ENCODE peak calls at places on chromosomes 7 and 10, in eight cellular contexts. One of them, this sample, is unnamed.

GRCh38 chr7:47474937-47475879 is 106.7 kb downstream of the TNS3 start:
- DNase-seq in neural progenitor cell: no peak
- DNase-seq in brain microvascular endothelial cell: peak; percentile 94
- DNase-seq in right atrium auricular region: peak; percentile 94
- DNase-seq in HFFc6: peak; percentile 90
- DNase-seq in RWPE1: peak; percentile 97
- DNase-seq in tibial nerve: peak; percentile 60
- DNase-seq in left ventricle myocardium inferior: peak; percentile 84
- DNase-seq in this sample: peak; percentile 96

GRCh38 chr7:77427996-77428603 is 12.0 kb upstream of the GSAP start:
- DNase-seq in RWPE1: no peak
- DNase-seq in brain microvascular endothelial cell: peak; percentile 63
- DNase-seq in left ventricle myocardium inferior: no peak
- DNase-seq in tibial nerve: no peak
- DNase-seq in neural progenitor cell: peak; percentile 28
- DNase-seq in HFFc6: peak; percentile 71
- DNase-seq in right atrium auricular region: no peak
- DNase-seq in this sample: peak; percentile 41

GRCh38 chr10:24951201-24952145 is 933 bp downstream of the PRTFDC1 start:
- DNase-seq in right atrium auricular region: no peak
- DNase-seq in RWPE1: no peak
- DNase-seq in tibial nerve: no peak
- DNase-seq in brain microvascular endothelial cell: no peak
- DNase-seq in left ventricle myocardium inferior: no peak
- DNase-seq in HFFc6: peak; percentile 23
- DNase-seq in neural progenitor cell: peak; percentile 61
- DNase-seq in this sample: no peak

GRCh38 chr10:3693031-3693714 is 91.8 kb downstream of the KLF6 start:
- DNase-seq in brain microvascular endothelial cell: no peak
- DNase-seq in neural progenitor cell: peak; percentile 34
- DNase-seq in RWPE1: no peak
- DNase-seq in right atrium auricular region: no peak
- DNase-seq in HFFc6: no peak
- DNase-seq in tibial nerve: no peak
- DNase-seq in left ventricle myocardium inferior: no peak
- DNase-seq in this sample: no peak

GRCh38 chr10:21517983-21518628 is 7.4 kb downstream of the SKIDA1 start:
- DNase-seq in left ventricle myocardium inferior: no peak
- DNase-seq in neural progenitor cell: peak; percentile 67
- DNase-seq in HFFc6: no peak
- DNase-seq in right atrium auricular region: no peak
- DNase-seq in brain microvascular endothelial cell: no peak
- DNase-seq in tibial nerve: no peak
- DNase-seq in RWPE1: no peak
- DNase-seq in this sample: peak; percentile 83

GRCh38 chr10:11740907-11741306 is 1.3 kb upstream of the ECHDC3 start:
- DNase-seq in RWPE1: no peak
- DNase-seq in tibial nerve: no peak
- DNase-seq in left ventricle myocardium inferior: no peak
- DNase-seq in brain microvascular endothelial cell: no peak
- DNase-seq in neural progenitor cell: no peak
- DNase-seq in HFFc6: no peak
- DNase-seq in right atrium auricular region: no peak
- DNase-seq in this sample: no peak

GRCh38 chr10:72088879-72089585 is 681 bp upstream of the SPOCK2 start:
- DNase-seq in left ventricle myocardium inferior: peak; percentile 62
- DNase-seq in neural progenitor cell: peak; percentile 60
- DNase-seq in RWPE1: no peak
- DNase-seq in brain microvascular endothelial cell: no peak
- DNase-seq in HFFc6: no peak
- DNase-seq in tibial nerve: no peak
- DNase-seq in right atrium auricular region: peak; percentile 67
- DNase-seq in this sample: peak; percentile 8

GRCh38 chr7:65269150-65269856 is 104.4 kb upstream of the ZNF92 start:
- DNase-seq in neural progenitor cell: peak; percentile 99
- DNase-seq in left ventricle myocardium inferior: no peak
- DNase-seq in brain microvascular endothelial cell: peak; percentile 78
- DNase-seq in HFFc6: no peak
- DNase-seq in right atrium auricular region: no peak
- DNase-seq in RWPE1: peak; percentile 86
- DNase-seq in tibial nerve: no peak
- DNase-seq in this sample: peak; percentile 80

GRCh38 chr10:69761320-69761719 is 40.4 kb upstream of the COL13A1 start:
- DNase-seq in RWPE1: no peak
- DNase-seq in left ventricle myocardium inferior: no peak
- DNase-seq in brain microvascular endothelial cell: no peak
- DNase-seq in HFFc6: no peak
- DNase-seq in tibial nerve: no peak
- DNase-seq in neural progenitor cell: no peak
- DNase-seq in right atrium auricular region: no peak
- DNase-seq in this sample: no peak

GRCh38 chr7:50795253-50795652 is 12.6 kb upstream of the GRB10 start:
- DNase-seq in right atrium auricular region: no peak
- DNase-seq in brain microvascular endothelial cell: no peak
- DNase-seq in neural progenitor cell: no peak
- DNase-seq in RWPE1: no peak
- DNase-seq in tibial nerve: no peak
- DNase-seq in HFFc6: no peak
- DNase-seq in left ventricle myocardium inferior: no peak
- DNase-seq in this sample: no peak

GRCh38 chr10:115093776-115094361 is 704 bp downstream of the ATRNL1 start:
- DNase-seq in RWPE1: no peak
- DNase-seq in tibial nerve: no peak
- DNase-seq in neural progenitor cell: peak; percentile 51
- DNase-seq in right atrium auricular region: no peak
- DNase-seq in brain microvascular endothelial cell: no peak
- DNase-seq in left ventricle myocardium inferior: no peak
- DNase-seq in HFFc6: no peak
- DNase-seq in this sample: no peak

GRCh38 chr10:70695241-70696030 is 23.1 kb downstream of the ADAMTS14 start:
- DNase-seq in neural progenitor cell: no peak
- DNase-seq in RWPE1: no peak
- DNase-seq in right atrium auricular region: no peak
- DNase-seq in brain microvascular endothelial cell: no peak
- DNase-seq in tibial nerve: no peak
- DNase-seq in left ventricle myocardium inferior: no peak
- DNase-seq in HFFc6: peak; percentile 16
- DNase-seq in this sample: no peak

GRCh38 chr7:100247152-100247757 is 27.5 kb downstream of the PVRIG start:
- DNase-seq in HFFc6: peak; percentile 57
- DNase-seq in tibial nerve: no peak
- DNase-seq in RWPE1: peak; percentile 95
- DNase-seq in neural progenitor cell: peak; percentile 71
- DNase-seq in left ventricle myocardium inferior: no peak
- DNase-seq in right atrium auricular region: no peak
- DNase-seq in brain microvascular endothelial cell: peak; percentile 70
- DNase-seq in this sample: peak; percentile 83

GRCh38 chr7:150778738-150779301 is 21.3 kb downstream of the TMEM176B start:
- DNase-seq in RWPE1: peak; percentile 63
- DNase-seq in right atrium auricular region: peak; percentile 92
- DNase-seq in neural progenitor cell: peak; percentile 88
- DNase-seq in brain microvascular endothelial cell: peak; percentile 76
- DNase-seq in HFFc6: peak; percentile 38
- DNase-seq in left ventricle myocardium inferior: peak; percentile 85
- DNase-seq in tibial nerve: peak; percentile 74
- DNase-seq in this sample: peak; percentile 53

GRCh38 chr10:43322769-43323168 is 48.7 kb upstream of the FXYD4 start:
- DNase-seq in left ventricle myocardium inferior: peak; percentile 86
- DNase-seq in brain microvascular endothelial cell: peak; percentile 88
- DNase-seq in RWPE1: peak; percentile 90
- DNase-seq in tibial nerve: peak; percentile 66
- DNase-seq in neural progenitor cell: peak; percentile 99
- DNase-seq in right atrium auricular region: peak; percentile 92
- DNase-seq in HFFc6: peak; percentile 23
- DNase-seq in this sample: peak; percentile 69

GRCh38 chr7:45084336-45084735 is 4.4 kb downstream of the NACAD start:
- DNase-seq in brain microvascular endothelial cell: no peak
- DNase-seq in neural progenitor cell: no peak
- DNase-seq in HFFc6: no peak
- DNase-seq in left ventricle myocardium inferior: no peak
- DNase-seq in RWPE1: no peak
- DNase-seq in tibial nerve: no peak
- DNase-seq in right atrium auricular region: no peak
- DNase-seq in this sample: no peak

GRCh38 chr7:66930341-66930740 is 9.3 kb downstream of the TMEM248 start:
- DNase-seq in brain microvascular endothelial cell: peak; percentile 36
- DNase-seq in right atrium auricular region: no peak
- DNase-seq in HFFc6: no peak
- DNase-seq in RWPE1: no peak
- DNase-seq in tibial nerve: no peak
- DNase-seq in neural progenitor cell: peak; percentile 83
- DNase-seq in left ventricle myocardium inferior: no peak
- DNase-seq in this sample: peak; percentile 14

GRCh38 chr10:3537518-3537917 is 247.5 kb downstream of the KLF6 start:
- DNase-seq in tibial nerve: no peak
- DNase-seq in brain microvascular endothelial cell: no peak
- DNase-seq in left ventricle myocardium inferior: no peak
- DNase-seq in RWPE1: no peak
- DNase-seq in HFFc6: no peak
- DNase-seq in neural progenitor cell: no peak
- DNase-seq in right atrium auricular region: no peak
- DNase-seq in this sample: no peak

GRCh38 chr7:101233907-101234547 is 3.6 kb downstream of the CLDN15 start:
- DNase-seq in tibial nerve: no peak
- DNase-seq in brain microvascular endothelial cell: no peak
- DNase-seq in right atrium auricular region: no peak
- DNase-seq in left ventricle myocardium inferior: no peak
- DNase-seq in HFFc6: no peak
- DNase-seq in neural progenitor cell: no peak
- DNase-seq in RWPE1: no peak
- DNase-seq in this sample: no peak

GRCh38 chr7:31036941-31037340 is 15.2 kb upstream of the ADCYAP1R1 start:
- DNase-seq in tibial nerve: no peak
- DNase-seq in right atrium auricular region: no peak
- DNase-seq in brain microvascular endothelial cell: no peak
- DNase-seq in left ventricle myocardium inferior: no peak
- DNase-seq in neural progenitor cell: no peak
- DNase-seq in HFFc6: no peak
- DNase-seq in RWPE1: no peak
- DNase-seq in this sample: no peak

GRCh38 chr10:82762641-82763040 is 887.6 kb downstream of the NRG3 start:
- DNase-seq in tibial nerve: no peak
- DNase-seq in right atrium auricular region: no peak
- DNase-seq in HFFc6: no peak
- DNase-seq in RWPE1: no peak
- DNase-seq in neural progenitor cell: no peak
- DNase-seq in left ventricle myocardium inferior: no peak
- DNase-seq in brain microvascular endothelial cell: no peak
- DNase-seq in this sample: no peak

GRCh38 chr10:82757907-82758306 is 882.9 kb downstream of the NRG3 start:
- DNase-seq in neural progenitor cell: no peak
- DNase-seq in right atrium auricular region: no peak
- DNase-seq in left ventricle myocardium inferior: no peak
- DNase-seq in HFFc6: no peak
- DNase-seq in RWPE1: no peak
- DNase-seq in brain microvascular endothelial cell: no peak
- DNase-seq in tibial nerve: no peak
- DNase-seq in this sample: no peak

GRCh38 chr10:82759050-82759449 is 884.1 kb downstream of the NRG3 start:
- DNase-seq in neural progenitor cell: no peak
- DNase-seq in left ventricle myocardium inferior: no peak
- DNase-seq in RWPE1: no peak
- DNase-seq in brain microvascular endothelial cell: no peak
- DNase-seq in right atrium auricular region: no peak
- DNase-seq in tibial nerve: no peak
- DNase-seq in HFFc6: no peak
- DNase-seq in this sample: no peak

GRCh38 chr10:82757397-82757796 is 882.4 kb downstream of the NRG3 start:
- DNase-seq in left ventricle myocardium inferior: no peak
- DNase-seq in HFFc6: no peak
- DNase-seq in tibial nerve: no peak
- DNase-seq in RWPE1: no peak
- DNase-seq in right atrium auricular region: no peak
- DNase-seq in neural progenitor cell: no peak
- DNase-seq in brain microvascular endothelial cell: no peak
- DNase-seq in this sample: no peak
- TF ChIP-seq CTCF in left ventricle myocardium inferior: no peak
- TF ChIP-seq CTCF in HFFc6: no peak
- TF ChIP-seq CTCF in tibial nerve: no peak
- TF ChIP-seq CTCF in RWPE1: no peak
- TF ChIP-seq CTCF in right atrium auricular region: no peak
- TF ChIP-seq CTCF in neural progenitor cell: no peak
- TF ChIP-seq CTCF in brain microvascular endothelial cell: no peak
- TF ChIP-seq CTCF in this sample: no peak

DNA sequence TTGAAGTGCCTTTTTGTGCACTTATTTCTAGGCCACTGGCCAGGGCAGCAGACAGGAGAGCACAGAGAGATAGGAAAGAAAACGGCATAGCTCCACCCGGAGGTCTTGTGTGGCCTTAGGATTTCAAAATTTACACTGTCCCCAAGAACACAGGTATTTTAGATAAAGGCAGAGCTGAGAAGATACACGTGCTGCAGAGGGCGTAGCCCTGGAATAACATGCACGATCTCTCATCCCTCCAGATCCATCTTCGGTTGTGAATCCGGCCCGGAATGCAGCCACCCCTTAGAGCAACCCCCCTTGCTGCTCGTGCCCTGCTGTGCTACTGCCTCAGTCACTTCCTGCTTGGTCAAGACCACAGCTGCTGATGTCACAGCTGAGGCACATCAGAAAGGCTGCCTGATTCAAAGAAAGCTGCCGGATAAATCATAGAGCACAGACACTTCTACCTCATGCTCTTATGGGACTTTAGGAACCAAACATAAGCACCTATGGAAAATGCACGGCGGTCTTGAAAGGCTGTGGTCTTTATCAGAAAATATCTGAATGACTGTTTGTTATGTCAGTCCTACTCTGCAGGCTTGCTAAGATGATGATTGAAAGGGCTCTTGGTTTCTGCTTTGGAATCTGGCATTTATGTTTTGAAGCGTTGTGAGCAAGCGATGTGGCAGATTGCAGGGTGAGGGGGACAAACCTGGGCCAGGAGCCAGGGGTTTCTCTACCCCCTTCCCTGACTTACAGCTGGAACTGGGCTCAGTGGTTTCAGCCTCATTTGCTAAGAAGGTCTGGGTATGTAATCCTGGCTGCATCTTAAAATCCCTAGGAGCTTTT is 152.0 kb downstream of the SVIL start:
- DNase-seq in left ventricle myocardium inferior: no peak
- DNase-seq in RWPE1: no peak
- DNase-seq in tibial nerve: no peak
- DNase-seq in brain microvascular endothelial cell: peak; percentile 91
- DNase-seq in right atrium auricular region: no peak
- DNase-seq in neural progenitor cell: peak; percentile 37
- DNase-seq in HFFc6: peak; percentile 49
- DNase-seq in this sample: peak; percentile 87
- TF ChIP-seq CTCF in left ventricle myocardium inferior: peak; percentile 8
- TF ChIP-seq CTCF in RWPE1: no peak
- TF ChIP-seq CTCF in tibial nerve: no peak
- TF ChIP-seq CTCF in brain microvascular endothelial cell: no peak
- TF ChIP-seq CTCF in right atrium auricular region: no peak
- TF ChIP-seq CTCF in neural progenitor cell: peak; percentile 31
- TF ChIP-seq CTCF in HFFc6: peak; percentile 36
- TF ChIP-seq CTCF in this sample: no peak

GRCh38 chr10:99172130-99172738 is 63.4 kb downstream of the HPSE2 start:
- DNase-seq in left ventricle myocardium inferior: no peak
- DNase-seq in HFFc6: peak; percentile 61
- DNase-seq in RWPE1: peak; percentile 67
- DNase-seq in neural progenitor cell: peak; percentile 73
- DNase-seq in brain microvascular endothelial cell: peak; percentile 11
- DNase-seq in tibial nerve: no peak
- DNase-seq in right atrium auricular region: no peak
- DNase-seq in this sample: peak; percentile 8
- TF ChIP-seq CTCF in left ventricle myocardium inferior: peak; percentile 63
- TF ChIP-seq CTCF in HFFc6: peak; percentile 80
- TF ChIP-seq CTCF in RWPE1: peak; percentile 47
- TF ChIP-seq CTCF in neural progenitor cell: peak; percentile 90
- TF ChIP-seq CTCF in brain microvascular endothelial cell: peak; percentile 35
- TF ChIP-seq CTCF in tibial nerve: no peak
- TF ChIP-seq CTCF in right atrium auricular region: peak; percentile 42
- TF ChIP-seq CTCF in this sample: peak; percentile 37

GRCh38 chr7:128066858-128067257 is 35.6 kb upstream of the LRRC4 start:
- DNase-seq in left ventricle myocardium inferior: no peak
- DNase-seq in HFFc6: no peak
- DNase-seq in right atrium auricular region: no peak
- DNase-seq in neural progenitor cell: peak; percentile 36
- DNase-seq in brain microvascular endothelial cell: no peak
- DNase-seq in RWPE1: no peak
- DNase-seq in tibial nerve: no peak
- DNase-seq in this sample: no peak
- TF ChIP-seq CTCF in left ventricle myocardium inferior: no peak
- TF ChIP-seq CTCF in HFFc6: peak; percentile 19
- TF ChIP-seq CTCF in right atrium auricular region: no peak
- TF ChIP-seq CTCF in neural progenitor cell: peak; percentile 44
- TF ChIP-seq CTCF in brain microvascular endothelial cell: peak; percentile 28
- TF ChIP-seq CTCF in RWPE1: no peak
- TF ChIP-seq CTCF in tibial nerve: no peak
- TF ChIP-seq CTCF in this sample: peak; percentile 27